ENCODE peak calls at places on chromosomes 2 and 18, in six cellular contexts. One of them, this sample, is unnamed. For H3K9me2, the result is how much of the 10 kb centered on the place peaks cover.

GRCh38 chr2:129777146-129777545 is 202.3 kb upstream of the RAB6C start:
- DNase-seq in HCT116: no peak
- DNase-seq in hepatocyte: no peak
- DNase-seq in MM.1S: no peak
- DNase-seq in PC-9: no peak
- DNase-seq in OCI-LY7: no peak
- DNase-seq in this sample: no peak

GRCh38 chr2:172270278-172271079 is 156.9 kb upstream of the ITGA6 start:
- DNase-seq in HCT116: no peak
- DNase-seq in hepatocyte: peak
- DNase-seq in MM.1S: no peak
- DNase-seq in PC-9: no peak
- DNase-seq in OCI-LY7: no peak
- DNase-seq in this sample: no peak

GRCh38 chr18:60499675-60500074 is 127.1 kb upstream of the MC4R start:
- DNase-seq in HCT116: no peak
- DNase-seq in hepatocyte: no peak
- DNase-seq in MM.1S: no peak
- DNase-seq in PC-9: no peak
- DNase-seq in OCI-LY7: no peak
- DNase-seq in this sample: no peak

GRCh38 chr18:39600894-39601293 is 2035.3 kb upstream of the CELF4 start:
- DNase-seq in HCT116: no peak
- DNase-seq in hepatocyte: no peak
- DNase-seq in MM.1S: no peak
- DNase-seq in PC-9: no peak
- DNase-seq in OCI-LY7: no peak
- DNase-seq in this sample: no peak

GRCh38 chr2:239357954-239358754 is 42.7 kb downstream of the HDAC4 start:
- DNase-seq in HCT116: no peak
- DNase-seq in hepatocyte: no peak
- DNase-seq in MM.1S: no peak
- DNase-seq in PC-9: no peak
- DNase-seq in OCI-LY7: no peak
- DNase-seq in this sample: peak

GRCh38 chr18:50715919-50716318 is 103.9 kb downstream of the MRO start:
- DNase-seq in HCT116: no peak
- DNase-seq in hepatocyte: peak
- DNase-seq in MM.1S: no peak
- DNase-seq in PC-9: no peak
- DNase-seq in OCI-LY7: no peak
- DNase-seq in this sample: no peak

GRCh38 chr2:209519911-209520310 is 96.1 kb downstream of the MAP2 start:
- DNase-seq in HCT116: no peak
- DNase-seq in hepatocyte: no peak
- DNase-seq in MM.1S: no peak
- DNase-seq in PC-9: no peak
- DNase-seq in OCI-LY7: no peak
- DNase-seq in this sample: no peak

GRCh38 chr2:70258532-70258875 is 567 bp downstream of the PCYOX1 start:
- DNase-seq in HCT116: no peak
- DNase-seq in hepatocyte: peak
- DNase-seq in MM.1S: peak
- DNase-seq in PC-9: peak
- DNase-seq in OCI-LY7: no peak
- DNase-seq in this sample: peak

GRCh38 chr18:12868576-12868975 is 15.5 kb downstream of the PTPN2 start:
- DNase-seq in HCT116: no peak
- DNase-seq in hepatocyte: no peak
- DNase-seq in MM.1S: no peak
- DNase-seq in PC-9: no peak
- DNase-seq in OCI-LY7: no peak
- DNase-seq in this sample: no peak

GRCh38 chr18:78976697-78977626 is 2.7 kb upstream of the SALL3 start:
- DNase-seq in HCT116: no peak
- DNase-seq in hepatocyte: no peak
- DNase-seq in MM.1S: no peak
- DNase-seq in PC-9: no peak
- DNase-seq in OCI-LY7: no peak
- DNase-seq in this sample: no peak

GRCh38 chr2:218396688-218397501 is 2.8 kb upstream of the CTDSP1 start:
- DNase-seq in HCT116: no peak
- DNase-seq in hepatocyte: peak
- DNase-seq in MM.1S: no peak
- DNase-seq in PC-9: peak
- DNase-seq in OCI-LY7: peak
- DNase-seq in this sample: peak

GRCh38 chr18:59672125-59672769 is 25.0 kb downstream of the CCBE1 start:
- DNase-seq in HCT116: no peak
- DNase-seq in hepatocyte: no peak
- DNase-seq in MM.1S: no peak
- DNase-seq in PC-9: no peak
- DNase-seq in OCI-LY7: no peak
- DNase-seq in this sample: no peak

GRCh38 chr2:73239776-73240175 is 5.7 kb downstream of the CCT7 start:
- DNase-seq in HCT116: no peak
- DNase-seq in hepatocyte: no peak
- DNase-seq in MM.1S: no peak
- DNase-seq in PC-9: no peak
- DNase-seq in OCI-LY7: no peak
- DNase-seq in this sample: peak

GRCh38 chr2:30412392-30413321 is 34.4 kb upstream of the LCLAT1 start:
- DNase-seq in HCT116: no peak
- DNase-seq in hepatocyte: peak
- DNase-seq in MM.1S: no peak
- DNase-seq in PC-9: no peak
- DNase-seq in OCI-LY7: no peak
- DNase-seq in this sample: no peak

GRCh38 chr18:22471546-22472131 is 53.9 kb upstream of the CTAGE1 start:
- DNase-seq in HCT116: no peak
- DNase-seq in hepatocyte: peak
- DNase-seq in MM.1S: no peak
- DNase-seq in PC-9: no peak
- DNase-seq in OCI-LY7: no peak
- DNase-seq in this sample: peak

GRCh38 chr2:225117061-225117716 is 74.9 kb upstream of the DOCK10 start:
- DNase-seq in HCT116: no peak
- DNase-seq in hepatocyte: no peak
- DNase-seq in MM.1S: peak
- DNase-seq in PC-9: no peak
- DNase-seq in OCI-LY7: no peak
- DNase-seq in this sample: peak

GRCh38 chr2:30193104-30193681 is 38.1 kb upstream of the LBH start:
- DNase-seq in HCT116: no peak
- DNase-seq in hepatocyte: peak
- DNase-seq in MM.1S: no peak
- DNase-seq in PC-9: no peak
- DNase-seq in OCI-LY7: no peak
- DNase-seq in this sample: peak

GRCh38 chr18:25516747-25517498 is 165.0 kb upstream of the ZNF521 start:
- DNase-seq in HCT116: no peak
- DNase-seq in hepatocyte: no peak
- DNase-seq in MM.1S: no peak
- DNase-seq in PC-9: no peak
- DNase-seq in OCI-LY7: no peak
- DNase-seq in this sample: no peak

GRCh38 chr2:7989823-7990222 is 692.0 kb upstream of the ID2 start:
- DNase-seq in HCT116: no peak
- DNase-seq in hepatocyte: no peak
- DNase-seq in MM.1S: no peak
- DNase-seq in PC-9: no peak
- DNase-seq in OCI-LY7: no peak
- DNase-seq in this sample: no peak

GRCh38 chr2:7984693-7985353 is 697.0 kb upstream of the ID2 start:
- DNase-seq in HCT116: no peak
- DNase-seq in hepatocyte: no peak
- DNase-seq in MM.1S: no peak
- DNase-seq in PC-9: no peak
- DNase-seq in OCI-LY7: no peak
- DNase-seq in this sample: no peak

GRCh38 chr2:7987992-7988391 is 693.9 kb upstream of the ID2 start:
- DNase-seq in HCT116: no peak
- DNase-seq in hepatocyte: no peak
- DNase-seq in MM.1S: no peak
- DNase-seq in PC-9: no peak
- DNase-seq in OCI-LY7: no peak
- DNase-seq in this sample: no peak

GRCh38 chr2:7986431-7986830 is 695.4 kb upstream of the ID2 start:
- DNase-seq in HCT116: no peak
- DNase-seq in hepatocyte: no peak
- DNase-seq in MM.1S: no peak
- DNase-seq in PC-9: no peak
- DNase-seq in OCI-LY7: no peak
- DNase-seq in this sample: no peak

DNA sequence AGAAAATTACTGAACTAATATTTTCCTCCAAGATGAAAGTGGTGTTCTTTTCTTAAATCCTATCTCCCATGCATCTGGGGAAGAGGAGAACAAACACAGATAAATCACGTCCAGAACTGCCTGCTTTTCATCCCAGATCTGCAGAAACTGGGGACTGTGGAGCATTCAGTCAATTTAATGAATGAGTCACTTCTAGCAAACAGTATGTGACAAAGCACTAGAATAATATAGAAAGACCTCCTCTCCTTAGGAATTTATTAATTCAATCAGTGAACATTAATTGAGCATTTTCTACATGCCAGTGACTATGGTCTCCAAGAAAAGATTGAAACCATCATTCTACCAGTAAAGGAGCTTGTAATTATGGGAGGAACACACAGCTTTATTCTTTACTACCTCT is 693.4 kb upstream of the ID2 start:
- DNase-seq in HCT116: no peak
- DNase-seq in hepatocyte: no peak
- DNase-seq in MM.1S: no peak
- DNase-seq in PC-9: no peak
- DNase-seq in OCI-LY7: no peak
- DNase-seq in this sample: no peak
- H3K9me2 ChIP-seq in HCT116: under half
- H3K9me2 ChIP-seq in hepatocyte: under half
- H3K9me2 ChIP-seq in MM.1S: under half
- H3K9me2 ChIP-seq in PC-9: under half
- H3K9me2 ChIP-seq in OCI-LY7: under half
- H3K9me2 ChIP-seq in this sample: under half

DNA sequence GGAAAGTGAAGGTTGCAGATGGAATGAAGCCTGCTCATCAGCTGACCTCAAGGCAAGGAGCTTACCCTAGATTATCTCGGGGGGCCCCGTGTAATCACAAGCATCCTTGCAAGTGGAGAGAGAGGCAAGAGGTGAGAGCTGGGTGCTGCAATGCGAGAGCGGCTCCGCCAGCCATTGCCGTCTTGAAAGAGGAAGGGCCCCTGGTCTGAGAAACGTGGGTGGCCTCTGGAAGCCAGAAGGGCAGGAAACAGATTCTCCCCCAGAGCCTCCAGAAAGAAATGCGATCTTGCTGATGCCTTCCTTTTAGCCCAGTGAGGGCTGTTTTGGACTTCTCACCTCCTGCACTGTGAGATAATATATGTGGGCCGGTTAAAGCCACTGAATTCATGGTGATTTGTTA is 319.6 kb upstream of the HS6ST1 start:
- DNase-seq in HCT116: no peak
- DNase-seq in hepatocyte: no peak
- DNase-seq in MM.1S: no peak
- DNase-seq in PC-9: no peak
- DNase-seq in OCI-LY7: no peak
- DNase-seq in this sample: no peak
- H3K9me2 ChIP-seq in HCT116: under half
- H3K9me2 ChIP-seq in hepatocyte: under half
- H3K9me2 ChIP-seq in MM.1S: under half
- H3K9me2 ChIP-seq in PC-9: under half
- H3K9me2 ChIP-seq in OCI-LY7: under half
- H3K9me2 ChIP-seq in this sample: under half

GRCh38 chr2:128638741-128639477 is 320.2 kb upstream of the HS6ST1 start:
- DNase-seq in HCT116: no peak
- DNase-seq in hepatocyte: no peak
- DNase-seq in MM.1S: no peak
- DNase-seq in PC-9: no peak
- DNase-seq in OCI-LY7: no peak
- DNase-seq in this sample: peak
- H3K9me2 ChIP-seq in HCT116: under half
- H3K9me2 ChIP-seq in hepatocyte: under half
- H3K9me2 ChIP-seq in MM.1S: under half
- H3K9me2 ChIP-seq in PC-9: under half
- H3K9me2 ChIP-seq in OCI-LY7: under half
- H3K9me2 ChIP-seq in this sample: under half

DNA sequence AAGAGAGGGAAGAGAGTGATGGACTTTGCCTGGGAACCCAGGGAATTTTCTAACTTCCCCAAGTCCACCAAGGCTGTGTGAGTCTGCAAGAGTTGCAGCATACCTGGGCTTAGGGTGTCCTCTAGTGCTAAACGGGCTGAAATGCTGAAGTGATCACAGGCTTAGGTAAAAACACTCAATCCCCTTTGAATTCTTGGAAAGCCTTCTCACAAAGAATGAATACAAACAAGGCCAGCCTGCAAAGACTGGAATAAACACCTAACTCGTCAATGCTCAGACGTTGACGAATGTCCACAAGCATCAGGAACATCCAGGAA is 30.0 kb upstream of the BMP10 start:
- DNase-seq in HCT116: no peak
- DNase-seq in hepatocyte: no peak
- DNase-seq in MM.1S: peak
- DNase-seq in PC-9: no peak
- DNase-seq in OCI-LY7: peak
- DNase-seq in this sample: no peak
- H3K9me2 ChIP-seq in HCT116: under half
- H3K9me2 ChIP-seq in hepatocyte: under half
- H3K9me2 ChIP-seq in MM.1S: under half
- H3K9me2 ChIP-seq in PC-9: under half
- H3K9me2 ChIP-seq in OCI-LY7: under half
- H3K9me2 ChIP-seq in this sample: under half

DNA sequence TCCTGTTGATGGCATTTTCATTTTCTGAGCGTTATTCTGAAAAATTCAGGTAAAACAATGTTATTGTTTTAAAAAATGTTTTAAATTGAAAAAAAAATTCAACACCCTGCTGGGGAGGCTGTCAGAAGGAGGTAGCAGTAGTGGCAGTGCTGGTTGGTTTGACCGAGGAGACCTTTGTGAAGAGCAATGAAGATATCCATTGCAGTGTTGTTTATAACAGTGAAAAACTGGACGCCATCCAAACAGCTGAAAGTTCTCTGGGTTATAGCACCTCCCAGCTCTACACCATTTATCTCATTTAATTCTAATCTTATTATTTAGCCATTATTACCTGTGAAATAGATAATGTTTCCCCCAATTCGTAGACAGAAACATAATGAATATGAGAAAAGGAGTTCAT is 12.6 kb upstream of the ITM2C start:
- DNase-seq in HCT116: no peak
- DNase-seq in hepatocyte: no peak
- DNase-seq in MM.1S: no peak
- DNase-seq in PC-9: no peak
- DNase-seq in OCI-LY7: no peak
- DNase-seq in this sample: no peak
- H3K9me2 ChIP-seq in HCT116: under half
- H3K9me2 ChIP-seq in hepatocyte: under half
- H3K9me2 ChIP-seq in MM.1S: under half
- H3K9me2 ChIP-seq in PC-9: under half
- H3K9me2 ChIP-seq in OCI-LY7: under half
- H3K9me2 ChIP-seq in this sample: under half

This sample was measured in GM23248.